ENCODE peak calls at places on chromosome 3, in six cellular contexts. Y is A549, B is HCT116, S is IMR-90, I is endothelial cell of umbilical vein, R is esophagus squamous epithelium. A is an unnamed sample.

GRCh38 chr3:101913173-101913572 is 63.9 kb downstream of the NFKBIZ start:
- DNase-seq in S (peak), R (no peak), B (no peak), I (peak), Y (no peak), A (no peak)

GRCh38 chr3:167808910-167809309 is 73.4 kb downstream of the SERPINI1 start:
- DNase-seq in R (no peak), Y (no peak), I (no peak), B (no peak), S (no peak), A (no peak)

GRCh38 chr3:134917631-134918030 is 122.6 kb downstream of the EPHB1 start:
- DNase-seq in I (no peak), R (no peak), B (no peak), S (no peak), Y (no peak), A (no peak)

GRCh38 chr3:42829628-42830436 is 20.6 kb downstream of the ACKR2 start:
- DNase-seq in R (no peak), Y (no peak), S (no peak), I (no peak), B (no peak), A (no peak)

GRCh38 chr3:61996351-61996750 is 377.0 kb downstream of the FEZF2 start:
- DNase-seq in B (no peak), S (no peak), R (no peak), I (no peak), Y (no peak), A (no peak)

GRCh38 chr3:194941360-194941955 is 255.8 kb downstream of the FAM43A start:
- DNase-seq in S (no peak), I (no peak), Y (no peak), B (no peak), R (no peak), A (peak)

GRCh38 chr3:4865714-4866113 is 113.5 kb upstream of the BHLHE40 start:
- DNase-seq in I (no peak), R (no peak), B (no peak), Y (no peak), S (no peak), A (no peak)

GRCh38 chr3:134367869-134368750 is 6.1 kb downstream of the AMOTL2 start:
- DNase-seq in I (no peak), B (no peak), S (no peak), R (no peak), Y (no peak), A (no peak)

GRCh38 chr3:190568036-190568435 is 54.2 kb downstream of the IL1RAP start:
- DNase-seq in Y (no peak), B (no peak), S (no peak), I (no peak), R (no peak), A (no peak)

GRCh38 chr3:187744169-187745151 is 808 bp downstream of the BCL6 start:
- DNase-seq in I (peak), S (peak), R (no peak), B (no peak), Y (peak), A (peak)
- TF ChIP-seq POLR2A in I (peak), S (no peak), R (no peak), B (no peak), Y (no peak), A (no peak)

GRCh38 chr3:188271226-188271894 is 117.4 kb downstream of the LPP start:
- DNase-seq in I (peak), Y (no peak), B (no peak), S (no peak), R (no peak), A (no peak)

GRCh38 chr3:188269040-188269439 is 115.1 kb downstream of the LPP start:
- DNase-seq in S (no peak), B (no peak), R (no peak), Y (no peak), I (no peak), A (no peak)

GRCh38 chr3:188268336-188268735 is 114.4 kb downstream of the LPP start:
- DNase-seq in Y (no peak), S (no peak), I (no peak), R (no peak), B (no peak), A (no peak)

GRCh38 chr3:188272481-188273372 is 118.8 kb downstream of the LPP start:
- DNase-seq in B (no peak), S (peak), I (peak), Y (peak), R (no peak), A (no peak)

DNA sequence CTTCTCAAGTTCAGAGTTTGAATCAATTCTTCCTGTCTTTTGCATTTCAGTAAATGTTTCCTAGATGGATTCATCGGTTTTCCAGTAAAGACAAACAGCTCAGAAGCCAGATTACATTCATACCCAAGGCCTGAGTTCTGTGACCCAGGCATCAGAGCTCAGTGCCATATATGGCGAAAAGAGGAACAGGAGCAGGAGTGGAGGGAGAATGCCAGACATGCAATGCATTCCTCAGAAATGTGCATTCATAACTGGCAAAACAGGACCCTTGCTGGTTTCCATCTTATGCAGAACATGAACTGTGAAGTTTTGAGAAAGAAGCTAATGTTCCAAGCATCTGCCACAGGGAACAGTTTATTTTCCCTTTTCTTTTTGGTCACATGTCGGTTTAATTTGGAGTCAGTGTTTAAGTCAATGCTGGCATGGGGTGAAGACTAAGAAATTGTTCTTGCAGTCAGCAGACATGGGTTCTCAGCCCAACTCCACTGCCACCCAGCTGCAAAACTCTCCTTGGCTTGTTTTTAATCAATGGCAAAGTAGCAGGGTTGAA is 116.5 kb downstream of the LPP start:
- DNase-seq in B (no peak), S (peak), I (peak), R (no peak), Y (peak), A (no peak)
- H3K27ac ChIP-seq in B (no peak), S (peak), I (peak), R (peak), Y (peak), A (peak)

GRCh38 chr3:10162147-10162546 is 2.6 kb upstream of the IRAK2 start:
- DNase-seq in S (no peak), Y (no peak), R (no peak), I (no peak), B (no peak), A (no peak)

GRCh38 chr3:10169000-10169496 is 4.3 kb downstream of the IRAK2 start:
- DNase-seq in B (no peak), R (no peak), Y (peak), I (no peak), S (no peak), A (no peak)

GRCh38 chr3:10166213-10166604 is 1.5 kb downstream of the IRAK2 start:
- DNase-seq in R (no peak), I (no peak), Y (no peak), S (no peak), B (no peak), A (no peak)

GRCh38 chr3:10160925-10161324 is 3.8 kb upstream of the IRAK2 start:
- DNase-seq in S (no peak), I (no peak), Y (peak), R (no peak), B (no peak), A (no peak)

GRCh38 chr3:10164546-10165393 is at the start of gene IRAK2:
- DNase-seq in Y (peak), I (peak), R (no peak), S (peak), B (peak), A (no peak)
- TF ChIP-seq POLR2A in Y (peak), I (peak), R (no peak), S (peak), B (peak), A (no peak)

DNA sequence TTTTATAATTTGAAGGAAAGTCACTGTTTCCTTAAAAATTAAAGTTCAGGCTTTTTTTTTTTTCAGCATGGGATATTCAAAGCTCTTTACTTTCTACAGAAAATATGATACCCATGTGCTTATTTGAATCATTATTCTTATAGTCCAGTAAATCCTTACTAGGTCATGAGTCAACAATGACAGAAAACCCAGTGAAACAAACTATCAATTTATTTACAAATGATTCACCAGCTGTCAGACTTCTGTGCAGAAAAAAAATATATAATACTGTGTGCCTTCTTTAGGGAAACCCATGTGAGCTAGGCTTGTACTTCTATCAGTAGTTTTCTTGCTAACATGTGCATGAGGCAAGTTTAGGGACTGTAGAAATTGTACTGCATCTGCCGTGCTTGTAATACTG is 1.2 kb downstream of the ACP3 start:
- DNase-seq in S (peak), I (no peak), B (no peak), R (no peak), Y (no peak), A (no peak)
- H3K27ac ChIP-seq in S (no peak), I (no peak), B (no peak), R (peak), Y (no peak), A (no peak)

GRCh38 chr3:129429080-129429451 is 630 bp upstream of the EFCAB12 start:
- DNase-seq in I (no peak), B (no peak), Y (no peak), R (no peak), S (no peak), A (no peak)

GRCh38 chr3:129432036-129432435 is 3.6 kb upstream of the EFCAB12 start:
- DNase-seq in B (no peak), I (no peak), R (no peak), Y (no peak), S (no peak), A (no peak)

GRCh38 chr3:129428020-129428381 is 435 bp downstream of the EFCAB12 start:
- DNase-seq in S (no peak), R (no peak), I (no peak), Y (no peak), B (no peak), A (no peak)

GRCh38 chr3:129428382-129429079 is at the start of gene EFCAB12:
- DNase-seq in Y (peak), I (peak), B (no peak), S (peak), R (peak), A (no peak)

GRCh38 chr3:129429597-129429996 is 1.2 kb upstream of the EFCAB12 start:
- DNase-seq in R (no peak), Y (no peak), S (no peak), B (no peak), I (no peak), A (no peak)
- TF ChIP-seq POLR2A in R (no peak), Y (no peak), S (no peak), B (no peak), I (no peak), A (no peak)

GRCh38 chr3:107957506-107957905 is 133.3 kb downstream of the CD47 start:
- DNase-seq in Y (no peak), R (no peak), I (no peak), B (no peak), S (no peak), A (no peak)
- H3K27ac ChIP-seq in Y (no peak), R (peak), I (no peak), B (no peak), S (peak), A (peak)